ENCODE peak calls at places on chromosomes 12 and 14, in six cellular contexts. H, V, T, B, P and W are unnamed samples. For H3K4me1, the result is how much of the 10 kb centered on the place peaks cover.

GRCh38 chr14:67571991-67572323 is 28.1 kb downstream of the PIGH start:
- DNase-seq in V (no peak), P (no peak), B (no peak), H (no peak), T (no peak), W (no peak)

GRCh38 chr12:91276529-91276928 is 93.9 kb upstream of the DCN start:
- DNase-seq in B (no peak), T (no peak), P (no peak), V (no peak), H (no peak), W (no peak)

GRCh38 chr14:43898709-43899108 is 608.4 kb downstream of the FSCB start:
- DNase-seq in V (no peak), B (no peak), T (peak), H (peak), P (no peak), W (no peak)

GRCh38 chr12:57576613-57577160 is 14.3 kb upstream of the PIP4K2C start:
- DNase-seq in T (peak), P (no peak), V (no peak), B (no peak), H (no peak), W (no peak)

GRCh38 chr12:73632661-73633060 is 905.0 kb upstream of the ATXN7L3B start:
- DNase-seq in V (no peak), H (no peak), T (no peak), P (no peak), B (no peak), W (no peak)

GRCh38 chr12:109963743-109964429 is 32.3 kb downstream of the GIT2 start:
- DNase-seq in B (peak), P (no peak), H (peak), V (no peak), T (no peak), W (no peak)

GRCh38 chr14:100076630-100077029 is 11.4 kb downstream of the EVL start:
- DNase-seq in T (no peak), V (peak), P (peak), H (peak), B (no peak), W (peak)

GRCh38 chr12:15011162-15011561 is 38.3 kb downstream of the PDE6H start:
- DNase-seq in T (no peak), B (no peak), V (no peak), H (no peak), P (no peak), W (no peak)

GRCh38 chr12:115470526-115470925 is 786.6 kb upstream of the TBX3 start:
- DNase-seq in H (peak), B (no peak), P (no peak), T (no peak), V (no peak), W (no peak)

GRCh38 chr12:53221203-53222076 is 10.6 kb downstream of the RARG start:
- DNase-seq in B (peak), V (peak), P (peak), T (peak), H (peak), W (peak)

GRCh38 chr12:175250-175649 is 38.7 kb downstream of the SLC6A12 start:
- DNase-seq in T (no peak), P (peak), V (no peak), B (no peak), H (no peak), W (peak)

GRCh38 chr14:31080060-31080459 is 53.9 kb upstream of the STRN3 start:
- DNase-seq in P (no peak), T (no peak), V (no peak), H (no peak), B (no peak), W (no peak)

GRCh38 chr12:78118036-78118435 is 287.3 kb downstream of the NAV3 start:
- DNase-seq in T (no peak), P (no peak), B (no peak), H (no peak), V (no peak), W (no peak)
- TF ChIP-seq CTCF in T (no peak), P (no peak), B (no peak), H (peak), V (no peak), W (no peak)

GRCh38 chr12:49661191-49661590 is 37.8 kb downstream of the PRPF40B start:
- DNase-seq in P (no peak), V (no peak), T (no peak), H (no peak), B (no peak), W (no peak)
- H3K4me1 ChIP-seq in P (half or more), V (under half), T (under half), H (under half), B (under half), W (under half)

GRCh38 chr14:65318636-65319506 is 93.7 kb upstream of the FUT8 start:
- DNase-seq in H (no peak), B (no peak), P (no peak), V (no peak), T (no peak), W (no peak)
- H3K27ac ChIP-seq in H (no peak), B (no peak), P (no peak), V (no peak), T (no peak), W (no peak)

GRCh38 chr12:26768611-26769603 is 64.1 kb downstream of the ITPR2 start:
- DNase-seq in H (peak), B (no peak), V (no peak), P (no peak), T (peak), W (no peak)

GRCh38 chr12:26769611-26770010 is 63.4 kb downstream of the ITPR2 start:
- DNase-seq in B (no peak), V (no peak), P (no peak), H (no peak), T (no peak), W (no peak)

GRCh38 chr12:26770239-26771070 is 62.5 kb downstream of the ITPR2 start:
- DNase-seq in B (no peak), T (peak), V (no peak), H (no peak), P (no peak), W (no peak)

GRCh38 chr12:26767865-26768264 is 65.1 kb downstream of the ITPR2 start:
- DNase-seq in P (no peak), V (no peak), T (no peak), B (no peak), H (no peak), W (no peak)

GRCh38 chr12:26767116-26767515 is 65.9 kb downstream of the ITPR2 start:
- DNase-seq in B (no peak), H (no peak), P (no peak), T (peak), V (no peak), W (no peak)
- TF ChIP-seq CTCF in B (no peak), H (no peak), P (no peak), T (peak), V (no peak), W (no peak)

DNA sequence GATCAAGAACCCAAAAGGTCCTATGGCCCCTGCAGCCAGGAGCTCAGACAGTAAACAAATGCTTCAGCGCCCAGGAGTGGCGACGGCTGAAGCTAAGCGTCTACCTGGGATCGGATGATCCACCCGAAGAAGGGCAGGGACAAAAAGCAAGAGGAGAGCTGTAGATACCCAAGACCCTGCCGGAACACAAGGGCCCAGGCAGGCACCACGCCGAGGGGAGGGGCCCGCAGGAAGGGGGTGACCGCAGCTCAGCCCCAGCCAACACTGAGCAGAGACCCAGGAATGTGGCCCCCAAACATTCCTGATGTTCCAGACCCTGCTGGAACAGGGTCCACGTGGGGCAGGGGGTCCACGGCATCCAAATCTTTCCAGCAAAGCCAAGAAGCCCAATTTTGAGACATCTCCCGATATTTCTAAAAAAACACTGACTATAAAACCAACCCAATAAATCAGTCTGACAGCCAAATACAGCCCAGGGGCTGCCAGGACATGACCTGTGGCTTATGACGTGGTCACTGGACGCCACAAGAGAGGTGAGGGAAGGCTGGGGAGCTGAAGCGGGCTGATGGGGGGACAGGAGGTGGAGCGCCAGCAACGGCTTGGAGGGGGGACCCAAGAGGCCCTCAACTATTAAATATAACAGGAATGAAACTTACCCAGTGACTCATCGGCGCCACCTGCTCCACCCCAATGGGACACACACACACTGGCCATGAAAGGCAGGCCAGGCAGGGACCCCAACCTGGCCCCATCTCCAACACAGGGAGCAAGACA is 58.9 kb downstream of the NCOR2 start:
- DNase-seq in P (no peak), V (no peak), H (no peak), B (no peak), T (no peak), W (no peak)
- H3K4me1 ChIP-seq in P (half or more), V (half or more), H (half or more), B (under half), T (under half), W (half or more)

GRCh38 chr14:95157195-95157986 is at the start of gene DICER1:
- DNase-seq in H (peak), T (peak), P (peak), B (peak), V (peak), W (peak)
- H3K27ac ChIP-seq in H (peak), T (peak), P (peak), B (peak), V (peak), W (peak)

GRCh38 chr14:89406941-89407340 is 10.1 kb downstream of the FOXN3 start:
- DNase-seq in H (no peak), T (no peak), V (no peak), P (no peak), B (no peak), W (no peak)

GRCh38 chr14:89411976-89412375 is 5.1 kb downstream of the FOXN3 start:
- DNase-seq in V (no peak), T (no peak), P (no peak), B (no peak), H (no peak), W (no peak)

GRCh38 chr14:89409961-89410360 is 7.1 kb downstream of the FOXN3 start:
- DNase-seq in B (no peak), H (no peak), T (no peak), P (no peak), V (no peak), W (no peak)

GRCh38 chr14:89407856-89408255 is 9.2 kb downstream of the FOXN3 start:
- DNase-seq in P (no peak), T (no peak), V (no peak), H (peak), B (no peak), W (no peak)

GRCh38 chr14:89408907-89409675 is 7.9 kb downstream of the FOXN3 start:
- DNase-seq in H (no peak), P (no peak), T (no peak), B (no peak), V (peak), W (no peak)
- TF ChIP-seq CTCF in H (no peak), P (no peak), T (no peak), B (no peak), V (no peak), W (no peak)

GRCh38 chr12:8992086-8992409 is 2.7 kb downstream of the KLRG1 start:
- DNase-seq in V (no peak), H (no peak), P (no peak), T (no peak), B (no peak), W (no peak)
- H3K4me1 ChIP-seq in V (under half), H (under half), P (under half), T (under half), B (under half), W (under half)

DNA sequence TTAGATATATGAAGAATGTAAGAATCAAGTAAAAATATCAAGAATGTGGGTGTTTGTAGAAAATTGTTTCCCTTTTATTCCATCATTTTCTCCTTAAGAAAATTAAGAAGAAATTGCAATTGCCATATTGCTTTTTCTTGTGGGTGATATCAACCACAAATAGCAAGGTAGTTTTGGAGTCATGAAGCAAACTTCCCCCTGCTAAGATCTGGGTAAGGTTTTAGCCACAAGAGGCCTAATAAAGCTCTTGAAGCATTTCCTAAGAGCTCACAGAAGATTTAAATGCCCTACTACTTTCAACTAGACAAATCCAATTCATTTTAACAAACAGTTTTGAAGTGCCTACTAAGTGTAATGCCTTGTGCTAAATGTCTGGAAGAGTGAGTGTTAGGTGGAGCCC is 2.6 kb downstream of the GRIP1 start:
- DNase-seq in P (no peak), V (no peak), T (no peak), B (no peak), H (no peak), W (no peak)
- H3K27ac ChIP-seq in P (no peak), V (no peak), T (no peak), B (no peak), H (no peak), W (no peak)

GRCh38 chr14:75001899-75002298 is 822 bp upstream of the EIF2B2 start:
- DNase-seq in B (no peak), H (no peak), P (no peak), T (no peak), V (no peak), W (no peak)

GRCh38 chr14:75003250-75004027 is 718 bp downstream of the EIF2B2 start:
- DNase-seq in T (no peak), H (peak), B (peak), P (no peak), V (no peak), W (no peak)

GRCh38 chr14:75001261-75001660 is 1.5 kb upstream of the EIF2B2 start:
- DNase-seq in B (no peak), P (no peak), T (no peak), V (no peak), H (no peak), W (no peak)

GRCh38 chr14:75005357-75005756 is 2.6 kb downstream of the EIF2B2 start:
- DNase-seq in P (no peak), H (no peak), V (no peak), B (no peak), T (no peak), W (no peak)

GRCh38 chr14:75002392-75003249 is at the start of gene EIF2B2:
- DNase-seq in T (peak), V (peak), B (peak), P (peak), H (peak), W (peak)
- TF ChIP-seq CTCF in T (peak), V (no peak), B (no peak), P (peak), H (no peak), W (peak)